ENCODE peak calls at places on chromosomes 12 and 14, in eight cellular contexts. One of them, this sample, is unnamed.

GRCh38 chr14:42391146-42391821 is 784.6 kb downstream of the LRFN5 start:
- DNase-seq in DMS 273 treated with DMSO at 0.1 percent for 48 hours: no peak
- DNase-seq in psoas muscle: no peak
- DNase-seq in PC-3: no peak
- DNase-seq in heart left ventricle: no peak
- DNase-seq in GM23248: no peak
- DNase-seq in left cardiac atrium: no peak
- DNase-seq in Caki2: no peak
- DNase-seq in this sample: no peak

GRCh38 chr14:63499701-63500250 is 43.4 kb downstream of the PPP2R5E start:
- DNase-seq in PC-3: peak
- DNase-seq in DMS 273 treated with DMSO at 0.1 percent for 48 hours: no peak
- DNase-seq in Caki2: no peak
- DNase-seq in heart left ventricle: no peak
- DNase-seq in left cardiac atrium: no peak
- DNase-seq in GM23248: peak
- DNase-seq in psoas muscle: no peak
- DNase-seq in this sample: no peak

GRCh38 chr12:116318738-116319050 is 41.2 kb upstream of the MED13L start:
- DNase-seq in psoas muscle: no peak
- DNase-seq in heart left ventricle: no peak
- DNase-seq in PC-3: no peak
- DNase-seq in Caki2: no peak
- DNase-seq in GM23248: no peak
- DNase-seq in DMS 273 treated with DMSO at 0.1 percent for 48 hours: no peak
- DNase-seq in left cardiac atrium: no peak
- DNase-seq in this sample: no peak

GRCh38 chr12:108307006-108307405 is 32.1 kb downstream of the CMKLR1 start:
- DNase-seq in heart left ventricle: no peak
- DNase-seq in left cardiac atrium: no peak
- DNase-seq in GM23248: peak
- DNase-seq in PC-3: no peak
- DNase-seq in Caki2: no peak
- DNase-seq in DMS 273 treated with DMSO at 0.1 percent for 48 hours: no peak
- DNase-seq in psoas muscle: no peak
- DNase-seq in this sample: no peak

GRCh38 chr14:58243790-58244555 is 670 bp upstream of the PSMA3 start:
- DNase-seq in DMS 273 treated with DMSO at 0.1 percent for 48 hours: peak
- DNase-seq in heart left ventricle: no peak
- DNase-seq in left cardiac atrium: no peak
- DNase-seq in Caki2: peak
- DNase-seq in psoas muscle: no peak
- DNase-seq in GM23248: peak
- DNase-seq in PC-3: peak
- DNase-seq in this sample: no peak

GRCh38 chr12:83225806-83226205 is 539.1 kb downstream of the TMTC2 start:
- DNase-seq in heart left ventricle: no peak
- DNase-seq in left cardiac atrium: no peak
- DNase-seq in PC-3: no peak
- DNase-seq in DMS 273 treated with DMSO at 0.1 percent for 48 hours: no peak
- DNase-seq in Caki2: no peak
- DNase-seq in psoas muscle: no peak
- DNase-seq in GM23248: no peak
- DNase-seq in this sample: no peak

GRCh38 chr12:57850924-57851323 is 4.4 kb upstream of the CTDSP2 start:
- DNase-seq in DMS 273 treated with DMSO at 0.1 percent for 48 hours: peak
- DNase-seq in PC-3: no peak
- DNase-seq in left cardiac atrium: no peak
- DNase-seq in heart left ventricle: peak
- DNase-seq in GM23248: no peak
- DNase-seq in psoas muscle: no peak
- DNase-seq in Caki2: no peak
- DNase-seq in this sample: no peak

GRCh38 chr14:79256311-79256879 is 954.9 kb downstream of the DIO2 start:
- DNase-seq in psoas muscle: no peak
- DNase-seq in Caki2: no peak
- DNase-seq in DMS 273 treated with DMSO at 0.1 percent for 48 hours: no peak
- DNase-seq in heart left ventricle: no peak
- DNase-seq in GM23248: no peak
- DNase-seq in PC-3: no peak
- DNase-seq in left cardiac atrium: no peak
- DNase-seq in this sample: no peak

GRCh38 chr12:884746-885414 is 64.6 kb downstream of the RAD52 start:
- DNase-seq in PC-3: no peak
- DNase-seq in Caki2: no peak
- DNase-seq in psoas muscle: no peak
- DNase-seq in GM23248: no peak
- DNase-seq in DMS 273 treated with DMSO at 0.1 percent for 48 hours: no peak
- DNase-seq in left cardiac atrium: no peak
- DNase-seq in heart left ventricle: no peak
- DNase-seq in this sample: no peak

GRCh38 chr14:55302770-55303472 is 31.7 kb downstream of the FBXO34 start:
- DNase-seq in PC-3: no peak
- DNase-seq in Caki2: no peak
- DNase-seq in DMS 273 treated with DMSO at 0.1 percent for 48 hours: no peak
- DNase-seq in heart left ventricle: no peak
- DNase-seq in GM23248: no peak
- DNase-seq in left cardiac atrium: no peak
- DNase-seq in psoas muscle: no peak
- DNase-seq in this sample: no peak

GRCh38 chr14:38016497-38016896 is 191.2 kb upstream of the SSTR1 start:
- DNase-seq in psoas muscle: no peak
- DNase-seq in left cardiac atrium: no peak
- DNase-seq in heart left ventricle: no peak
- DNase-seq in Caki2: no peak
- DNase-seq in GM23248: peak
- DNase-seq in PC-3: peak
- DNase-seq in DMS 273 treated with DMSO at 0.1 percent for 48 hours: no peak
- DNase-seq in this sample: no peak

GRCh38 chr14:95508377-95508776 is 8.1 kb downstream of the SYNE3 start:
- DNase-seq in heart left ventricle: no peak
- DNase-seq in Caki2: no peak
- DNase-seq in left cardiac atrium: no peak
- DNase-seq in PC-3: no peak
- DNase-seq in GM23248: no peak
- DNase-seq in DMS 273 treated with DMSO at 0.1 percent for 48 hours: no peak
- DNase-seq in psoas muscle: no peak
- DNase-seq in this sample: no peak

GRCh38 chr14:99117671-99118045 is 154.3 kb downstream of the BCL11B start:
- DNase-seq in PC-3: no peak
- DNase-seq in GM23248: no peak
- DNase-seq in left cardiac atrium: no peak
- DNase-seq in Caki2: no peak
- DNase-seq in psoas muscle: no peak
- DNase-seq in DMS 273 treated with DMSO at 0.1 percent for 48 hours: no peak
- DNase-seq in heart left ventricle: no peak
- DNase-seq in this sample: no peak

GRCh38 chr12:110102255-110102654 is 21.9 kb upstream of the IFT81 start:
- DNase-seq in Caki2: peak
- DNase-seq in DMS 273 treated with DMSO at 0.1 percent for 48 hours: peak
- DNase-seq in GM23248: peak
- DNase-seq in heart left ventricle: peak
- DNase-seq in left cardiac atrium: peak
- DNase-seq in PC-3: peak
- DNase-seq in psoas muscle: peak
- DNase-seq in this sample: no peak

GRCh38 chr12:111893287-111893686 is 51.3 kb downstream of the MAPKAPK5 start:
- DNase-seq in psoas muscle: no peak
- DNase-seq in PC-3: no peak
- DNase-seq in GM23248: no peak
- DNase-seq in DMS 273 treated with DMSO at 0.1 percent for 48 hours: no peak
- DNase-seq in left cardiac atrium: no peak
- DNase-seq in Caki2: no peak
- DNase-seq in heart left ventricle: no peak
- DNase-seq in this sample: no peak

GRCh38 chr12:114759635-114760034 is 75.7 kb upstream of the TBX3 start:
- DNase-seq in Caki2: no peak
- DNase-seq in left cardiac atrium: no peak
- DNase-seq in DMS 273 treated with DMSO at 0.1 percent for 48 hours: no peak
- DNase-seq in heart left ventricle: no peak
- DNase-seq in psoas muscle: no peak
- DNase-seq in GM23248: no peak
- DNase-seq in PC-3: peak
- DNase-seq in this sample: no peak

GRCh38 chr14:80055912-80056801 is 155.1 kb downstream of the DIO2 start:
- DNase-seq in PC-3: peak
- DNase-seq in heart left ventricle: no peak
- DNase-seq in Caki2: peak
- DNase-seq in GM23248: peak
- DNase-seq in left cardiac atrium: peak
- DNase-seq in psoas muscle: peak
- DNase-seq in DMS 273 treated with DMSO at 0.1 percent for 48 hours: peak
- DNase-seq in this sample: no peak

GRCh38 chr14:103232831-103233319 is 101.2 kb upstream of the EIF5 start:
- DNase-seq in left cardiac atrium: no peak
- DNase-seq in PC-3: no peak
- DNase-seq in DMS 273 treated with DMSO at 0.1 percent for 48 hours: no peak
- DNase-seq in Caki2: no peak
- DNase-seq in heart left ventricle: no peak
- DNase-seq in GM23248: no peak
- DNase-seq in psoas muscle: no peak
- DNase-seq in this sample: no peak

GRCh38 chr12:96327889-96328288 is 72.3 kb downstream of the CDK17 start:
- DNase-seq in GM23248: no peak
- DNase-seq in psoas muscle: no peak
- DNase-seq in Caki2: no peak
- DNase-seq in heart left ventricle: no peak
- DNase-seq in PC-3: no peak
- DNase-seq in DMS 273 treated with DMSO at 0.1 percent for 48 hours: no peak
- DNase-seq in left cardiac atrium: no peak
- DNase-seq in this sample: no peak

GRCh38 chr14:99395904-99396530 is 84.6 kb downstream of the SETD3 start:
- DNase-seq in Caki2: peak
- DNase-seq in heart left ventricle: no peak
- DNase-seq in PC-3: peak
- DNase-seq in left cardiac atrium: no peak
- DNase-seq in psoas muscle: no peak
- DNase-seq in GM23248: peak
- DNase-seq in DMS 273 treated with DMSO at 0.1 percent for 48 hours: no peak
- DNase-seq in this sample: no peak